ENCODE peak calls at places on chromosome 2, in five cellular contexts. M is HCT116, R is H1, X is GM12878, A is SK-N-SH. S is an unnamed sample.

GRCh38 chr2:169796441-169796840 is 2.2 kb upstream of the SSB start:
- DNase-seq in R (no peak), X (no peak), M (no peak), A (no peak), S (no peak)

GRCh38 chr2:28084564-28084963 is 194.0 kb downstream of the BABAM2 start:
- DNase-seq in R (no peak), A (no peak), X (no peak), M (no peak), S (no peak)

GRCh38 chr2:30147196-30147714 is 448 bp downstream of the YPEL5 start:
- DNase-seq in A (no peak), M (no peak), R (no peak), X (no peak), S (no peak)

GRCh38 chr2:172995323-172996244 is 80.1 kb upstream of the MAP3K20 start:
- DNase-seq in M (no peak), X (no peak), R (no peak), A (no peak), S (peak; percentile 42)

GRCh38 chr2:234945339-234945895 is 6.4 kb upstream of the SH3BP4 start:
- DNase-seq in A (no peak), X (no peak), R (no peak), M (no peak), S (no peak)

GRCh38 chr2:172372436-172372835 is 55.0 kb upstream of the ITGA6 start:
- DNase-seq in M (no peak), X (no peak), A (peak; percentile 45), R (no peak), S (no peak)

GRCh38 chr2:9163306-9164111 is 43.1 kb upstream of the ASAP2 start:
- DNase-seq in R (no peak), M (no peak), A (no peak), X (no peak), S (no peak)

GRCh38 chr2:15884790-15885189 is 55.6 kb upstream of the MYCN start:
- DNase-seq in R (no peak), X (no peak), A (no peak), M (no peak), S (no peak)

GRCh38 chr2:12762976-12763375 is 46.2 kb downstream of the TRIB2 start:
- DNase-seq in A (no peak), M (no peak), X (no peak), R (no peak), S (no peak)

GRCh38 chr2:54438271-54438670 is 17.9 kb upstream of the SPTBN1 start:
- DNase-seq in R (no peak), A (no peak), M (no peak), X (no peak), S (peak; percentile 17)

GRCh38 chr2:33848486-33848885 is 249.4 kb upstream of the FAM98A start:
- DNase-seq in R (no peak), X (no peak), A (no peak), M (no peak), S (no peak)
- TF ChIP-seq POLR2AphosphoS5 in R (no peak), X (no peak), A (no peak), M (no peak), S (no peak)

GRCh38 chr2:109218792-109219126 is 89.8 kb downstream of the SH3RF3 start:
- DNase-seq in A (no peak), X (no peak), M (no peak), R (no peak), S (no peak)
- H3K4me2 ChIP-seq in A (no peak overlapping the region), X (no peak overlapping the region), M (no peak overlapping the region), R (no peak overlapping the region), S (no peak overlapping the region)

GRCh38 chr2:70122470-70122869 is 35.2 kb downstream of the PCBP1 start:
- DNase-seq in M (no peak), R (no peak), A (no peak), X (no peak), S (no peak)
- H3K4me1 ChIP-seq in M (peaks cover 26% of the 10 kb centered on the region), R (peaks cover 21% of the 10 kb centered on the region), A (peaks cover 7% of the 10 kb centered on the region), X (peaks cover 77% of the 10 kb centered on the region), S (peaks cover 31% of the 10 kb centered on the region)

DNA sequence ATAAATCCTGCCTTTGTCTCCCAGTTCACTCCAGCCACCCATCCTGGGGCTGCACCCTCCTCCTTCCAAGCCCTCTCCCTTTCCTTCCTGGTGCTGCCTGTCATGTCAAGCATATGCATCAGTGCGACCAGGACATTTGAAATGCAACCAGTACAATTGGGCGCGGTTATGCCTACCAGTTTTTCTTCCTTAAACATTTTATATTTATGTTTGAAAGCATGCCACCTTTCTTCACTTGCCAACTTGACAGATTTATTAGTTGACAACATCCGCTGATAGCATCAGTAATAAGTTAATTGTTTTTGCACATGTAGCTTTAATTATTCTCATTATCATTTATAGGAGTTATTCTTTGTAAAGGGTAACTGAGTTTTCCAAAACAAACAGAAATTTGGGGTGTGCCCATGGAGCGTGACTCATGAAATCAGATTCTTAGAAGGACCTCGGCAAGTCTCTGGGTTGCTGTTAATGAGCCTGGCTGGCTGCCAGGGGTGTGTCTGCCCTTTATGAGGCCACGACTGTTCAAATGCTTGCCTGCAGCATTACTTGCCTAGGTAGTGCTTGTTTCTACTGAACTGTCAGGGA is 32.8 kb upstream of the IL1B start:
- DNase-seq in R (no peak), A (no peak), M (peak; percentile 86), X (no peak), S (no peak)
- TF ChIP-seq POLR2AphosphoS5 in R (no peak), A (no peak), M (peak; percentile 59), X (no peak), S (no peak)

S was measured in GM23338.